ENCODE peak calls at places on chromosomes 13 and 19, in five cellular contexts. H is SJSA1, E is NCI-H1092, A is neuronal stem cell, X is EL. I is an unnamed sample.

GRCh38 chr13:28375250-28375930 is 119.5 kb downstream of the FLT1 start:
- DNase-seq in H (no peak), E (no peak), A (no peak), X (no peak), I (no peak)

GRCh38 chr19:53942001-53942786 is 20.5 kb upstream of the CACNG8 start:
- DNase-seq in H (no peak), E (no peak), A (peak), X (peak), I (no peak)

GRCh38 chr19:14248578-14249011 is 42.6 kb upstream of the ADGRL1 start:
- DNase-seq in H (no peak), E (peak), A (peak), X (peak), I (peak)

GRCh38 chr19:49436381-49437017 is 4.8 kb downstream of the SLC17A7 start:
- DNase-seq in H (no peak), E (no peak), A (no peak), X (no peak), I (no peak)

GRCh38 chr13:112740502-112741131 is 50.8 kb downstream of the ATP11A start:
- DNase-seq in H (peak), E (no peak), A (no peak), X (peak), I (no peak)

GRCh38 chr19:44624840-44625354 is 11.5 kb downstream of the IGSF23 start:
- DNase-seq in H (no peak), E (no peak), A (no peak), X (no peak), I (no peak)

GRCh38 chr13:74015137-74015536 is 119.1 kb downstream of the KLF12 start:
- DNase-seq in H (no peak), E (no peak), A (no peak), X (peak), I (no peak)

GRCh38 chr19:37953125-37953524 is 46.1 kb downstream of the SIPA1L3 start:
- DNase-seq in H (no peak), E (no peak), A (peak), X (no peak), I (no peak)

GRCh38 chr13:60811581-60811980 is 414.6 kb downstream of the TDRD3 start:
- DNase-seq in H (no peak), E (no peak), A (no peak), X (no peak), I (no peak)

GRCh38 chr19:48524221-48524620 is 12.6 kb upstream of the LMTK3 start:
- DNase-seq in H (no peak), E (no peak), A (no peak), X (no peak), I (no peak)

GRCh38 chr19:37007587-37008220 is 70.5 kb upstream of the ZNF420 start:
- DNase-seq in H (no peak), E (peak), A (no peak), X (no peak), I (peak)

I was measured in NCI-H774.